ENCODE peak calls at places on chromosome 4, in six cellular contexts. C is mesenchymal stem cell, V is H1, Z is H9, S is neuronal stem cell, W is trophoblast cell. I is an unnamed sample.

GRCh38 chr4:148793221-148793620 is 351.0 kb upstream of the NR3C2 start:
- DNase-seq in C (no peak), V (no peak), Z (no peak), S (no peak), W (no peak), I (peak)

GRCh38 chr4:178293601-178294000 is 851.4 kb upstream of the AGA start:
- DNase-seq in C (no peak), V (no peak), Z (no peak), S (no peak), W (no peak), I (no peak)

GRCh38 chr4:38856046-38856445 is 571 bp downstream of the TLR6 start:
- DNase-seq in C (no peak), V (no peak), Z (no peak), S (no peak), W (no peak), I (no peak)

GRCh38 chr4:145937990-145938611 is 522 bp downstream of the ZNF827 start:
- DNase-seq in C (peak), V (no peak), Z (no peak), S (peak), W (no peak), I (peak)

GRCh38 chr4:140875751-140876389 is 119.7 kb upstream of the TBC1D9 start:
- DNase-seq in C (no peak), V (no peak), Z (no peak), S (no peak), W (no peak), I (no peak)

GRCh38 chr4:168811207-168811606 is 198.8 kb downstream of the CBR4 start:
- DNase-seq in C (no peak), V (no peak), Z (no peak), S (no peak), W (peak), I (no peak)

GRCh38 chr4:66558651-66559050 is 888.4 kb upstream of the EPHA5 start:
- DNase-seq in C (no peak), V (no peak), Z (no peak), S (no peak), W (no peak), I (no peak)

GRCh38 chr4:165199286-165199685 is 8.1 kb upstream of the KLHL2 start:
- DNase-seq in C (no peak), V (no peak), Z (no peak), S (no peak), W (no peak), I (no peak)

GRCh38 chr4:18840499-18840898 is 818.9 kb upstream of the LCORL start:
- DNase-seq in C (no peak), V (no peak), Z (no peak), S (no peak), W (no peak), I (no peak)

DNA sequence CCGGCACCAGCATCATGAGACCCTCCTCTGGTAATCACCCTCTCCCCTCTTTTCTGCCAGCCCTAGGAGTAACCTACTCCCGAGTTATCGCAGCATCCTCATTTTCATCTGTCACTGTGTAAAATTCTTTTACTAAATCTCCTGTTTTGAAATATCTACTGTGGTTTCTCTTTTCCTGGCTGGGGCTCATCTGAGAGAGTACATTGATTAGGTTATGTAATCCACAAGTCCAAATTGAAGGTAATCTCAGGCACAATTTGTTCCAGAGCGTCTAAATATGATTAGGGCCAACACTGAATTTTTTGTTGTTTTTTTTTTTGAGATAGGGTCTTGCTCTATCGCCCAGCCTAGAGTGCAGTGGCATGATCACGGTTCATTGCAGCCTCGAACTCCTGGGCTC is 142.4 kb downstream of the SMIM20 start:
- DNase-seq in C (no peak), V (no peak), Z (no peak), S (no peak), W (no peak), I (no peak)
- H2AK5ac ChIP-seq in C (no peak), V (no peak), Z (no peak), S (no peak), W (no peak), I (no peak)

GRCh38 chr4:30743897-30744296 is 23.7 kb downstream of the PCDH7 start:
- DNase-seq in C (no peak), V (no peak), Z (no peak), S (no peak), W (no peak), I (no peak)

GRCh38 chr4:30744957-30745640 is 24.9 kb downstream of the PCDH7 start:
- DNase-seq in C (no peak), V (no peak), Z (no peak), S (no peak), W (no peak), I (no peak)

GRCh38 chr4:30744386-30744785 is 24.2 kb downstream of the PCDH7 start:
- DNase-seq in C (no peak), V (no peak), Z (no peak), S (no peak), W (no peak), I (no peak)

GRCh38 chr4:30746735-30747134 is 26.6 kb downstream of the PCDH7 start:
- DNase-seq in C (no peak), V (no peak), Z (no peak), S (no peak), W (no peak), I (no peak)
- H3K27ac ChIP-seq in C (no peak), V (no peak), Z (no peak), S (no peak), W (no peak), I (no peak)

GRCh38 chr4:15144967-15145295 is 142.7 kb downstream of the CPEB2 start:
- DNase-seq in C (no peak), V (no peak), Z (no peak), S (no peak), W (no peak), I (no peak)

GRCh38 chr4:15145709-15146108 is 143.4 kb downstream of the CPEB2 start:
- DNase-seq in C (no peak), V (no peak), Z (no peak), S (no peak), W (no peak), I (no peak)

GRCh38 chr4:15144249-15144966 is 142.1 kb downstream of the CPEB2 start:
- DNase-seq in C (no peak), V (no peak), Z (no peak), S (no peak), W (no peak), I (no peak)

GRCh38 chr4:15142201-15142600 is 139.9 kb downstream of the CPEB2 start:
- DNase-seq in C (no peak), V (no peak), Z (no peak), S (no peak), W (no peak), I (no peak)

GRCh38 chr4:15143551-15143950 is 141.3 kb downstream of the CPEB2 start:
- DNase-seq in C (no peak), V (no peak), Z (no peak), S (no peak), W (no peak), I (no peak)
- H3K14ac ChIP-seq in C (no peak), V (no peak), Z (no peak), S (no peak), W (no peak), I (no peak)

GRCh38 chr4:151099976-151100417 is 569 bp downstream of the RPS3A start:
- DNase-seq in C (no peak), V (no peak), Z (no peak), S (no peak), W (peak), I (peak)
- H2AK5ac ChIP-seq in C (peak), V (peak), Z (peak), S (no peak), W (peak), I (peak)

GRCh38 chr4:2266181-2266580 is 4.3 kb upstream of the MXD4 start:
- DNase-seq in C (no peak), V (no peak), Z (no peak), S (no peak), W (no peak), I (no peak)
- H3K27ac ChIP-seq in C (no peak), V (no peak), Z (no peak), S (no peak), W (no peak), I (no peak)

DNA sequence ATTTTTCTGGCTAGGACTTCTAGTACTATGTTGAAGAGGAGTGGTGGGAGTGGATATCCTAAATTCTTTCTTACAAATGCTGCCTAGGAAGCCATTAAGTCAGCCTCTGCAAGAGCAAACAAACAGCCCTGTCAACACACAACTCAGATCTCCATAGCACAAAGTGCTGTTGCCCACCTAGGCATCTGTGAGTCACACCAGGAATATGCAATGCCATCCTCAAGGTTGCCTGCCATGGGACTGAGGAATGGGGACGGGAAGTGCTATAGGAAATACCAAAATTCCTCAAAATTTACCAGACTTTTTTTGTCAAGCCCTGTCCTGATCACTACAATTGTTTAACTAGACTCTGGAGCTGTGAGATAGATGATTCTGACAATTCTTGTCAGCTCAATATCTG is 466.8 kb downstream of the FSTL5 start:
- DNase-seq in C (no peak), V (peak), Z (peak), S (no peak), W (no peak), I (no peak)
- H3K14ac ChIP-seq in C (no peak), V (no peak), Z (no peak), S (no peak), W (no peak), I (no peak)

DNA sequence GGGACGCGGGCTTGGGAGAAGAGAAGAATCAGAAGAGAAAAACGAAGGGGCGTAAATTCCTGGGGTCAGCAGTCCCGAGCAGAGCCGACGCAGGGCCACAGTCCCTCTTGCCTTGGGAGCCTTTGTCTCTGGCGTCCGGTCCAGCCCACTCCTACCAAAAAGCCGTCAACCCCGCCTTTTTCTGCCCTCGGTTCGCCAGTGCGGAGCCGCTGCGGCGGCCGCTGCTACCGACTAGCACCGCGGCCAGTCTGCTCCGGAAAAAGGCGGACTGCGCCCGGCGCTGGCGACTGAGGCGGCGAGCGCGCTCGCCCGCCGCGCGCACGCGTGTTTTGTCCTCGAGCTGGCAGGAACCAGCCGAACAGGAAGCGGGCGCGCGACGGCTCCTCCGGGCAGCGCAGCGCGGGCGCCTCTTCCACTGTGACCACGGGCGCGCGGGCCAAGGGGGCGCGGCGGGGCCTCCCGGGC is 502 bp downstream of the HNRNPDL start:
- DNase-seq in C (no peak), V (no peak), Z (no peak), S (no peak), W (no peak), I (no peak)
- H2AK5ac ChIP-seq in C (peak), V (peak), Z (no peak), S (peak), W (peak), I (peak)

GRCh38 chr4:4289055-4289454 is 899 bp downstream of the LYAR start:
- DNase-seq in C (no peak), V (no peak), Z (no peak), S (no peak), W (no peak), I (no peak)
- H3K27ac ChIP-seq in C (no peak), V (no peak), Z (no peak), S (no peak), W (no peak), I (no peak)